ENCODE peak calls at places on chromosomes 13 and 19, in eight cellular contexts. Z, M, P, N, O, L, F and I are unnamed samples.

GRCh38 chr19:51714848-51715247 is 8.9 kb downstream of the HAS1 start:
- DNase-seq in L (no peak), N (no peak), F (no peak), O (no peak), M (no peak), Z (no peak), P (no peak), I (no peak)

GRCh38 chr19:52941941-52942370 is 18.7 kb upstream of the ZNF888 start:
- DNase-seq in L (no peak), P (peak), O (no peak), M (no peak), N (no peak), Z (no peak), F (peak), I (no peak)

GRCh38 chr19:45630463-45630862 is 8.7 kb downstream of the EML2 start:
- DNase-seq in M (no peak), L (no peak), Z (no peak), F (peak), O (no peak), N (peak), P (peak), I (no peak)

GRCh38 chr13:85828094-85828684 is 29.0 kb upstream of the SLITRK6 start:
- DNase-seq in L (peak), N (peak), P (peak), Z (no peak), O (no peak), M (no peak), F (peak), I (peak)

GRCh38 chr19:31140717-31141116 is 208.5 kb downstream of the TSHZ3 start:
- DNase-seq in Z (no peak), P (peak), N (no peak), M (no peak), F (peak), L (no peak), O (no peak), I (no peak)

GRCh38 chr19:31113250-31113685 is 236.0 kb downstream of the TSHZ3 start:
- DNase-seq in M (no peak), O (no peak), N (no peak), P (peak), Z (no peak), F (peak), L (no peak), I (no peak)

GRCh38 chr13:98853791-98854191 is 101.3 kb upstream of the SLC15A1 start:
- DNase-seq in N (peak), P (peak), M (no peak), O (no peak), L (no peak), F (peak), Z (no peak), I (no peak)

GRCh38 chr13:93388701-93389100 is 162.1 kb downstream of the GPC6 start:
- DNase-seq in Z (no peak), O (no peak), L (no peak), M (no peak), F (peak), P (peak), N (peak), I (no peak)

GRCh38 chr13:112732679-112733078 is 42.8 kb downstream of the ATP11A start:
- DNase-seq in O (no peak), L (no peak), P (no peak), M (no peak), F (no peak), N (no peak), Z (no peak), I (no peak)

GRCh38 chr19:49585023-49585422 is 3.9 kb downstream of the PRRG2 start:
- DNase-seq in N (no peak), M (no peak), F (no peak), L (no peak), O (no peak), P (no peak), Z (no peak), I (no peak)

GRCh38 chr13:33639158-33639557 is 178.8 kb upstream of the RFC3 start:
- DNase-seq in M (no peak), N (no peak), O (no peak), L (no peak), P (peak), Z (no peak), F (peak), I (no peak)

GRCh38 chr19:8311461-8312260 is 3.5 kb upstream of the CD320 start:
- DNase-seq in M (no peak), O (no peak), L (no peak), F (no peak), Z (no peak), P (no peak), N (no peak), I (no peak)

GRCh38 chr19:35959040-35959967 is 23.1 kb downstream of the LRFN3 start:
- DNase-seq in P (no peak), F (peak), Z (peak), M (no peak), O (no peak), L (peak), N (no peak), I (no peak)

GRCh38 chr13:20902438-20903163 is at the start of gene XPO4:
- DNase-seq in P (peak), L (peak), O (peak), F (peak), M (peak), Z (peak), N (peak), I (peak)

GRCh38 chr13:98970293-98970692 is 7.6 kb downstream of the DOCK9 start:
- DNase-seq in M (no peak), P (no peak), L (no peak), O (no peak), Z (no peak), F (no peak), N (no peak), I (no peak)

GRCh38 chr13:33146843-33147611 is 130.8 kb downstream of the KL start:
- DNase-seq in L (no peak), Z (no peak), O (no peak), M (no peak), N (no peak), F (no peak), P (no peak), I (no peak)

GRCh38 chr19:6532244-6532999 is 1.6 kb downstream of the TNFSF9 start:
- DNase-seq in F (no peak), M (no peak), O (no peak), L (no peak), P (no peak), N (no peak), Z (no peak), I (no peak)

GRCh38 chr19:48539503-48540096 is 12.4 kb upstream of the SULT2B1 start:
- DNase-seq in N (no peak), F (peak), L (no peak), P (peak), O (no peak), Z (no peak), M (no peak), I (no peak)

GRCh38 chr13:33978653-33979052 is 160.7 kb downstream of the RFC3 start:
- DNase-seq in M (no peak), N (no peak), F (no peak), Z (no peak), O (no peak), P (no peak), L (no peak), I (no peak)

GRCh38 chr19:47464619-47465018 is 7.1 kb downstream of the SLC8A2 start:
- DNase-seq in O (no peak), F (no peak), Z (no peak), L (no peak), N (no peak), M (no peak), P (no peak), I (no peak)